ENCODE peak calls at places on chromosomes 11 and 22, in six cellular contexts. One of them, this sample, is unnamed. For H3K27me3, the result is how much of the 10 kb centered on the place peaks cover.

GRCh38 chr11:100629671-100630070 is 57.4 kb upstream of the ARHGAP42 start:
- DNase-seq in SJSA1: no peak
- DNase-seq in uterus: no peak
- DNase-seq in tibial nerve: no peak
- DNase-seq in neuronal stem cell: no peak
- DNase-seq in ovary: no peak
- DNase-seq in this sample: peak

GRCh38 chr11:76243157-76243556 is 36.9 kb upstream of the WNT11 start:
- DNase-seq in SJSA1: no peak
- DNase-seq in uterus: no peak
- DNase-seq in tibial nerve: no peak
- DNase-seq in neuronal stem cell: no peak
- DNase-seq in ovary: no peak
- DNase-seq in this sample: no peak

GRCh38 chr11:8251767-8252295 is 11.8 kb downstream of the LMO1 start:
- DNase-seq in SJSA1: no peak
- DNase-seq in uterus: no peak
- DNase-seq in tibial nerve: peak
- DNase-seq in neuronal stem cell: no peak
- DNase-seq in ovary: no peak
- DNase-seq in this sample: no peak

GRCh38 chr11:94946812-94947211 is 26.5 kb downstream of the CWC15 start:
- DNase-seq in SJSA1: no peak
- DNase-seq in uterus: no peak
- DNase-seq in tibial nerve: no peak
- DNase-seq in neuronal stem cell: no peak
- DNase-seq in ovary: no peak
- DNase-seq in this sample: no peak

GRCh38 chr11:102390667-102391449 is 43.8 kb downstream of the BIRC2 start:
- DNase-seq in SJSA1: peak
- DNase-seq in uterus: peak
- DNase-seq in tibial nerve: peak
- DNase-seq in neuronal stem cell: peak
- DNase-seq in ovary: no peak
- DNase-seq in this sample: peak

GRCh38 chr11:91163619-91164451 is 941.0 kb upstream of the CHORDC1 start:
- DNase-seq in SJSA1: no peak
- DNase-seq in uterus: no peak
- DNase-seq in tibial nerve: no peak
- DNase-seq in neuronal stem cell: no peak
- DNase-seq in ovary: no peak
- DNase-seq in this sample: no peak

GRCh38 chr11:100808904-100809491 is 121.9 kb downstream of the ARHGAP42 start:
- DNase-seq in SJSA1: peak
- DNase-seq in uterus: no peak
- DNase-seq in tibial nerve: no peak
- DNase-seq in neuronal stem cell: no peak
- DNase-seq in ovary: no peak
- DNase-seq in this sample: no peak

GRCh38 chr11:32113637-32114203 is 22.8 kb downstream of the RCN1 start:
- DNase-seq in SJSA1: no peak
- DNase-seq in uterus: no peak
- DNase-seq in tibial nerve: no peak
- DNase-seq in neuronal stem cell: no peak
- DNase-seq in ovary: no peak
- DNase-seq in this sample: no peak

GRCh38 chr22:37990302-37990701 is 5.9 kb upstream of the SOX10 start:
- DNase-seq in SJSA1: no peak
- DNase-seq in uterus: no peak
- DNase-seq in tibial nerve: no peak
- DNase-seq in neuronal stem cell: no peak
- DNase-seq in ovary: no peak
- DNase-seq in this sample: no peak

GRCh38 chr22:20844055-20845037 is 14.3 kb downstream of the PI4KA start:
- DNase-seq in SJSA1: no peak
- DNase-seq in uterus: no peak
- DNase-seq in tibial nerve: no peak
- DNase-seq in neuronal stem cell: no peak
- DNase-seq in ovary: no peak
- DNase-seq in this sample: no peak

GRCh38 chr22:50243704-50244419 is 961 bp downstream of the TUBGCP6 start:
- DNase-seq in SJSA1: peak
- DNase-seq in uterus: no peak
- DNase-seq in tibial nerve: no peak
- DNase-seq in neuronal stem cell: no peak
- DNase-seq in ovary: no peak
- DNase-seq in this sample: no peak

GRCh38 chr11:26599421-26599820 is 27.4 kb upstream of the MUC15 start:
- DNase-seq in SJSA1: no peak
- DNase-seq in uterus: no peak
- DNase-seq in tibial nerve: no peak
- DNase-seq in neuronal stem cell: no peak
- DNase-seq in ovary: no peak
- DNase-seq in this sample: no peak

GRCh38 chr22:39206491-39206890 is 38.3 kb downstream of the PDGFB start:
- DNase-seq in SJSA1: no peak
- DNase-seq in uterus: peak
- DNase-seq in tibial nerve: no peak
- DNase-seq in neuronal stem cell: no peak
- DNase-seq in ovary: no peak
- DNase-seq in this sample: no peak

GRCh38 chr11:129333873-129334272 is 41.8 kb upstream of the BARX2 start:
- DNase-seq in SJSA1: no peak
- DNase-seq in uterus: no peak
- DNase-seq in tibial nerve: no peak
- DNase-seq in neuronal stem cell: no peak
- DNase-seq in ovary: no peak
- DNase-seq in this sample: no peak

GRCh38 chr22:32181043-32181442 is 21.9 kb upstream of the C22orf42 start:
- DNase-seq in SJSA1: no peak
- DNase-seq in uterus: no peak
- DNase-seq in tibial nerve: no peak
- DNase-seq in neuronal stem cell: no peak
- DNase-seq in ovary: no peak
- DNase-seq in this sample: no peak

GRCh38 chr22:19776433-19777031 is 16.0 kb downstream of the TBX1 start:
- DNase-seq in SJSA1: no peak
- DNase-seq in uterus: no peak
- DNase-seq in tibial nerve: no peak
- DNase-seq in neuronal stem cell: no peak
- DNase-seq in ovary: no peak
- DNase-seq in this sample: no peak

GRCh38 chr11:14059491-14059890 is 97.0 kb downstream of the SPON1 start:
- DNase-seq in SJSA1: no peak
- DNase-seq in uterus: no peak
- DNase-seq in tibial nerve: no peak
- DNase-seq in neuronal stem cell: no peak
- DNase-seq in ovary: no peak
- DNase-seq in this sample: no peak

GRCh38 chr11:134275534-134276395 is at the start of gene GLB1L3:
- DNase-seq in SJSA1: no peak
- DNase-seq in uterus: peak
- DNase-seq in tibial nerve: no peak
- DNase-seq in neuronal stem cell: no peak
- DNase-seq in ovary: no peak
- DNase-seq in this sample: peak

GRCh38 chr11:70671083-70671482 is 272.8 kb downstream of the CTTN start:
- DNase-seq in SJSA1: no peak
- DNase-seq in uterus: no peak
- DNase-seq in tibial nerve: no peak
- DNase-seq in neuronal stem cell: no peak
- DNase-seq in ovary: no peak
- DNase-seq in this sample: peak
- H3K27me3 ChIP-seq in SJSA1: under half
- H3K27me3 ChIP-seq in uterus: under half
- H3K27me3 ChIP-seq in tibial nerve: under half
- H3K27me3 ChIP-seq in neuronal stem cell: under half
- H3K27me3 ChIP-seq in ovary: under half
- H3K27me3 ChIP-seq in this sample: under half

DNA sequence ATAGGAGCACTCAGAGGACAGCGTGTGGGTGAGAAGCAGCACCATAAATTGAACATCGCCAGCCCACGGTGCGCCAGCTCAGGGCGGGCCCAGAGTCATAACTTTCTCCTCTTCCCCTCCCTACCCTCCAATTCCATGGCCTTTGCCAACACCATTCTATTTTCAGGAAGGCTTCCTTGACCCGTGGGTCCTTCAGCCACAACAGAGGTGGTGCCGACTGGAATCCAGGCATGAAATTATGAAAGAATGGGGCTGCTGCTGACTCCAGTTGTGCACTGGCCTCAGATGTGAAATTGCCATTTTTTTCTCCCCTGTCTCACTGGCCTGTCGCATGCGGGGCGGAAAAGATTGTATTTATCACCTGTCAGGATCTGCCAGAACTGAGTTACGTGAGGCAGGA is 345.9 kb downstream of the MIAT start:
- DNase-seq in SJSA1: no peak
- DNase-seq in uterus: no peak
- DNase-seq in tibial nerve: no peak
- DNase-seq in neuronal stem cell: no peak
- DNase-seq in ovary: peak
- DNase-seq in this sample: no peak
- H3K27me3 ChIP-seq in SJSA1: under half
- H3K27me3 ChIP-seq in uterus: under half
- H3K27me3 ChIP-seq in tibial nerve: under half
- H3K27me3 ChIP-seq in neuronal stem cell: under half
- H3K27me3 ChIP-seq in ovary: under half
- H3K27me3 ChIP-seq in this sample: under half

DNA sequence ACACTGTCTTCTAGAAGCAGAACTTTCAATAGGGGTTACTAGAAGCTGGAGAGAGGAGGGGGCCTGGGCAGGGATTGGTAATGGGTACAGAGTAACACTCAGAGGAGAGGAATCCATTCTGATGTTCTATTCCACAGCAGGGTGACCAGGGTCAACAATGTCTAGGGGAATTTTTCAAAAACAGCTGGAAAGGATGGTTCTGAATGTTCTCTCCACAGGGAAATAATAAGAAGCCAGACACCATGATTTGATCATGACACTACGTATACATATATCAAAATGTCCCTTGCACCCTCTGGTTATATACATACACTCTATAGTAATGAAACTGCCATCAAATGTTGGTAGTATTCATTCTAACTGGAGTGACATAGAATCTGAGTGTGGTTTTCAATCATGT is 111.2 kb upstream of the TOP3B start:
- DNase-seq in SJSA1: no peak
- DNase-seq in uterus: no peak
- DNase-seq in tibial nerve: no peak
- DNase-seq in neuronal stem cell: no peak
- DNase-seq in ovary: no peak
- DNase-seq in this sample: no peak
- H3K27me3 ChIP-seq in SJSA1: half or more
- H3K27me3 ChIP-seq in uterus: under half
- H3K27me3 ChIP-seq in tibial nerve: under half
- H3K27me3 ChIP-seq in neuronal stem cell: under half
- H3K27me3 ChIP-seq in ovary: under half
- H3K27me3 ChIP-seq in this sample: under half

DNA sequence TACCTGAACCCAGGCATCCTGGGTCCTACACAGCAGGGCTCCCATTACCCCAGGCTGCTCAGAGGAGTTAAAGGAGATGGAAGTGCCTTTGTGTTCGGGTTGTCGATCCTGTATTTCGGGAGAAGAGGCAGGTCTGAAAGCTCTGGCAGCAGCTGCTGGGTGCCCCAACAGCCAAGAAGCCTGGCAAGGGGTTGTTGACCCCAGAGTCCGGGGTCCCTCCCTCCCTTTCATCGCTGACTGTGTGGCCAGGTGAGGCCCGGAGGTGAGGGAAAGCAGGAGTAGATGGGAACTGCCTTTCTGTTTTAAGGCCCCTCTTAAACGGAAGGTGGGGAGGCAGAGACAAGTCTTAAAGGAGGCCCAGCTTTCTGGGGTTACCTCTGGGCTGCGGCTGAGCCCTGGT is 106.0 kb upstream of the SYT13 start:
- DNase-seq in SJSA1: no peak
- DNase-seq in uterus: no peak
- DNase-seq in tibial nerve: no peak
- DNase-seq in neuronal stem cell: no peak
- DNase-seq in ovary: no peak
- DNase-seq in this sample: no peak
- H3K27me3 ChIP-seq in SJSA1: under half
- H3K27me3 ChIP-seq in uterus: under half
- H3K27me3 ChIP-seq in tibial nerve: under half
- H3K27me3 ChIP-seq in neuronal stem cell: half or more
- H3K27me3 ChIP-seq in ovary: under half
- H3K27me3 ChIP-seq in this sample: under half

DNA sequence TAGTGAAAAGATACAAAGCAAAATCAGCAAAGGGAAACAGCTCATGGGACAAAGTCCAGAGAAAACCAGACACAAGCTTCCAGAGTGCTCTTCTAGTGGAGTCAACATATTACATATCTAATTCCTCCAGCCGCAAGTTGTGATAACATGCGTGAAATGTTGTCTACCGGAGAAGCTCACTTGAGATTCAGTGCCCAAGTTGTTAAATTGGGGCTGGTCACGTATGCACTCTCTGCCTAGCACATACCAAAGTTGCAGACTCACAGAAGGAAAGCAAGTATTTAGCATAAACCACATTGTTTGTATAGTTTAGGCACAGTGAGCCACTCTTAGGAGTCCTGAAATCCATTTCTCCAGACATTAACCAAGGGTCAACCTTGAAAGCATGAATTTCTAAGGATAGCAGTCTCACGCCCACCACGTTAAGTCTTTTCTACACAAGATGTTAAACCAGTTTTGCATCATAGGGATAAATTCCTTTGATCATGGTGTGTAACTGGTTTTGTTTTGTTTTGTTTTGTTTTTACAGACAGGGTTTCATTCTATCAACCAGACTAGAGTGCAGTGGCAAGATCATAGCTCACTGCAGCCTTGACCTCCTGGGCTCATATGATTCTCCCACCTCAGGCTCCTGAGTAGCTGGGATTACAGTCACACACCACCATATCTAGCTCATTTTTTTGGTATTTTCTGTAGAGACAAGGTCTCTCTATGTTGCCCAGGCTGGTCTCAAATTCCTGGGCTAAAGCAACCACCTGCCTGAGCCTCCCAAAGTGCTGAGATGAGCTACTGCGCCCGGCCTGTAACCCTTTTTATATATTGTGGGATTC is 39.5 kb upstream of the EP300 start:
- DNase-seq in SJSA1: peak
- DNase-seq in uterus: no peak
- DNase-seq in tibial nerve: no peak
- DNase-seq in neuronal stem cell: no peak
- DNase-seq in ovary: no peak
- DNase-seq in this sample: no peak
- H3K27me3 ChIP-seq in SJSA1: under half
- H3K27me3 ChIP-seq in uterus: under half
- H3K27me3 ChIP-seq in tibial nerve: under half
- H3K27me3 ChIP-seq in neuronal stem cell: under half
- H3K27me3 ChIP-seq in ovary: under half
- H3K27me3 ChIP-seq in this sample: under half

This sample was measured in WERI-Rb-1.